ENCODE peak calls at places on chromosomes 13 and 19, in four cellular contexts. One of them, this sample, is unnamed.

GRCh38 chr13:39998166-39998565 is 342.7 kb downstream of the COG6 start:
- DNase-seq in HCT116: no peak
- DNase-seq in WTC11: no peak
- DNase-seq in SK-N-SH: no peak
- DNase-seq in this sample: no peak

GRCh38 chr13:61414136-61414535 is 1.5 kb downstream of the PCDH20 start:
- DNase-seq in HCT116: no peak
- DNase-seq in WTC11: no peak
- DNase-seq in SK-N-SH: peak
- DNase-seq in this sample: no peak

GRCh38 chr13:110640591-110641029 is 25.3 kb downstream of the NAXD start:
- DNase-seq in HCT116: no peak
- DNase-seq in WTC11: no peak
- DNase-seq in SK-N-SH: peak
- DNase-seq in this sample: no peak

GRCh38 chr19:33840382-33840781 is 43.7 kb downstream of the KCTD15 start:
- DNase-seq in HCT116: no peak
- DNase-seq in WTC11: no peak
- DNase-seq in SK-N-SH: no peak
- DNase-seq in this sample: no peak

GRCh38 chr19:14089662-14090508 is 666 bp downstream of the SAMD1 start:
- DNase-seq in HCT116: no peak
- DNase-seq in WTC11: peak
- DNase-seq in SK-N-SH: peak
- DNase-seq in this sample: peak

GRCh38 chr19:6108721-6109633 is 1.3 kb downstream of the RFX2 start:
- DNase-seq in HCT116: no peak
- DNase-seq in WTC11: peak
- DNase-seq in SK-N-SH: peak
- DNase-seq in this sample: peak

GRCh38 chr13:107845911-107846310 is 369.4 kb downstream of the LIG4 start:
- DNase-seq in HCT116: no peak
- DNase-seq in WTC11: no peak
- DNase-seq in SK-N-SH: no peak
- DNase-seq in this sample: no peak

GRCh38 chr13:98315466-98315865 is 138.4 kb upstream of the RNF113B start:
- DNase-seq in HCT116: no peak
- DNase-seq in WTC11: no peak
- DNase-seq in SK-N-SH: no peak
- DNase-seq in this sample: no peak

GRCh38 chr13:19634129-19634740 is 776 bp downstream of the MPHOSPH8 start:
- DNase-seq in HCT116: no peak
- DNase-seq in WTC11: no peak
- DNase-seq in SK-N-SH: peak
- DNase-seq in this sample: peak

GRCh38 chr19:1813837-1814217 is 1.8 kb upstream of the ATP8B3 start:
- DNase-seq in HCT116: no peak
- DNase-seq in WTC11: no peak
- DNase-seq in SK-N-SH: no peak
- DNase-seq in this sample: no peak

GRCh38 chr13:91017669-91018053 is 329.8 kb upstream of the MIR17HG start:
- DNase-seq in HCT116: peak
- DNase-seq in WTC11: peak
- DNase-seq in SK-N-SH: no peak
- DNase-seq in this sample: peak

GRCh38 chr19:11191273-11191755 is 6.0 kb downstream of the KANK2 start:
- DNase-seq in HCT116: no peak
- DNase-seq in WTC11: peak
- DNase-seq in SK-N-SH: peak
- DNase-seq in this sample: no peak

GRCh38 chr19:46849610-46850009 is 1.0 kb downstream of the AP2S1 start:
- DNase-seq in HCT116: no peak
- DNase-seq in WTC11: no peak
- DNase-seq in SK-N-SH: no peak
- DNase-seq in this sample: no peak

GRCh38 chr19:17755977-17756670 is 4.8 kb downstream of the FCHO1 start:
- DNase-seq in HCT116: no peak
- DNase-seq in WTC11: peak
- DNase-seq in SK-N-SH: peak
- DNase-seq in this sample: peak

GRCh38 chr19:40263440-40264313 is 21.5 kb downstream of the AKT2 start:
- DNase-seq in HCT116: no peak
- DNase-seq in WTC11: no peak
- DNase-seq in SK-N-SH: no peak
- DNase-seq in this sample: no peak

GRCh38 chr13:24251525-24251924 is 57.9 kb upstream of the C1QTNF9 start:
- DNase-seq in HCT116: no peak
- DNase-seq in WTC11: no peak
- DNase-seq in SK-N-SH: no peak
- DNase-seq in this sample: no peak

GRCh38 chr19:8552810-8553209 is 24.4 kb downstream of the MYO1F start:
- DNase-seq in HCT116: peak
- DNase-seq in WTC11: peak
- DNase-seq in SK-N-SH: peak
- DNase-seq in this sample: peak

GRCh38 chr13:31588331-31588730 is 151.0 kb upstream of the RXFP2 start:
- DNase-seq in HCT116: no peak
- DNase-seq in WTC11: no peak
- DNase-seq in SK-N-SH: no peak
- DNase-seq in this sample: no peak

GRCh38 chr13:26132756-26133155 is 80.9 kb upstream of the SHISA2 start:
- DNase-seq in HCT116: no peak
- DNase-seq in WTC11: no peak
- DNase-seq in SK-N-SH: no peak
- DNase-seq in this sample: peak

GRCh38 chr13:50608357-50608756 is 235.1 kb downstream of the DLEU7 start:
- DNase-seq in HCT116: no peak
- DNase-seq in WTC11: no peak
- DNase-seq in SK-N-SH: no peak
- DNase-seq in this sample: no peak
- TF ChIP-seq MAX in HCT116: no peak
- TF ChIP-seq MAX in WTC11: no peak
- TF ChIP-seq MAX in SK-N-SH: no peak
- TF ChIP-seq MAX in this sample: no peak

DNA sequence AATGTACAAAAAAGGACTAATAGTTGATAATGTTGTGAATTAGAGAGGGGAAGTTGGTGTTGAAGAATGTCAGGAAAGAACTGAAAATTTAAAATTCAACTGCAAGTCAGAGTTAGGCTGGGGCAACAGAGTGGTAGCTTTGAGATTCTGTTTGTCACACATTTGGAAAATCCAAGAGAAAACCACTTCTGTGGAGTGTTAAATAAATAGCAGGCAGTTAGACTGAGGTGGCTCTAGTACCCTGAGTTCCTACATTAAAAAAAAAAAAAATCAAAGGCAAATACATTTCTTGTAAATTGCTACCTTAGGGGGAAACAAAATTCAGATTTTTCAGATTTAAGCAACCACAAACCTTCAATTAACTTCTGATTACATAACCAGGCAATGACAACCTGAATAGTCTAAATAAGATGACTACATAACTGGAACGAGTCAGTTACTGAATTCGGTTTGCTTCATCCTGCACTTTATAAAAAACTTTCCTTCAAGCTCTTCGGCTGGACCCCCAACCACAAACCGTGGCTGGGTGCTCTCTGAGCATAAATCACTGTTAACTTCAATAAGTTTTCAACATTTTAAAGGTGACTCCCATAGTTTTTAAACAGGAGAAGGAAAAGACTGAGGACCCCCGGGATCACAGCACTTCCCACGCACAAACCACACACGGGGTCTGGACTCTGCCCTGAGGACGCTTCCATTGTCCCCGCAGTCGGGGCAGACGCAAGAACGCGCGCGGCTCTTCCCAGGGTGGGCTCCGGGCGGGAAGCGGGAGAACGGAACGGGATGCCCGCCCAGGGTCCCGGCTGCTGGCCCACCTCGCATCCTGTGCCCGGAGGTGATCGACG is 725 bp downstream of the ZNF682 start:
- DNase-seq in HCT116: no peak
- DNase-seq in WTC11: no peak
- DNase-seq in SK-N-SH: no peak
- DNase-seq in this sample: peak
- TF ChIP-seq MAX in HCT116: no peak
- TF ChIP-seq MAX in WTC11: no peak
- TF ChIP-seq MAX in SK-N-SH: no peak
- TF ChIP-seq MAX in this sample: no peak

GRCh38 chr19:28170066-28170465 is 1042.9 kb downstream of the UQCRFS1 start:
- DNase-seq in HCT116: no peak
- DNase-seq in WTC11: no peak
- DNase-seq in SK-N-SH: no peak
- DNase-seq in this sample: no peak

GRCh38 chr19:28168557-28168956 is 1044.4 kb downstream of the UQCRFS1 start:
- DNase-seq in HCT116: no peak
- DNase-seq in WTC11: peak
- DNase-seq in SK-N-SH: no peak
- DNase-seq in this sample: no peak

GRCh38 chr19:28164214-28164613 is 1048.7 kb downstream of the UQCRFS1 start:
- DNase-seq in HCT116: no peak
- DNase-seq in WTC11: no peak
- DNase-seq in SK-N-SH: no peak
- DNase-seq in this sample: no peak

GRCh38 chr19:28169168-28169862 is 1043.6 kb downstream of the UQCRFS1 start:
- DNase-seq in HCT116: no peak
- DNase-seq in WTC11: peak
- DNase-seq in SK-N-SH: no peak
- DNase-seq in this sample: no peak

DNA sequence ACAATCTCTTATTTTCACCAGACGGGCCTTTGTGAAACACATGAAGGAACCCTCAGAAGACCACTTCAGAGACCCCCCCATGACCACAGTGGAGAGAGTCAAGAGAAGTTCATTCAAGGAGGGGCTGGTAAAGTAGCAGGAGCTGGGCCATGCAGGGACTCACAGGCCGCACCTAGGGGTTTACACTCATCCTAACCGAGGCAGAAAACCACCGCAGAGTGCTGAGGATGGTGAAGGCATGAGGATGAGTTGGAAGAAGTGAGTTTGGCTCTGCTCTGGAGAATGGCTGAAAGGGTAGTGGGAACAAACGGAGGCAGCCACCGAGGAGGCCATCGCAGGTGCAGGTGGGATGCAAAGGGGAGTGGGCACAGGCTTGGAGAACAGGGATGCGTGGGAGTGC is 1046.9 kb downstream of the UQCRFS1 start:
- DNase-seq in HCT116: no peak
- DNase-seq in WTC11: no peak
- DNase-seq in SK-N-SH: no peak
- DNase-seq in this sample: no peak
- TF ChIP-seq MAX in HCT116: no peak
- TF ChIP-seq MAX in WTC11: no peak
- TF ChIP-seq MAX in SK-N-SH: no peak
- TF ChIP-seq MAX in this sample: no peak

GRCh38 chr13:77509221-77509620 is 26.3 kb upstream of the SCEL start:
- DNase-seq in HCT116: no peak
- DNase-seq in WTC11: no peak
- DNase-seq in SK-N-SH: no peak
- DNase-seq in this sample: no peak

GRCh38 chr13:77514336-77514726 is 21.2 kb upstream of the SCEL start:
- DNase-seq in HCT116: no peak
- DNase-seq in WTC11: no peak
- DNase-seq in SK-N-SH: no peak
- DNase-seq in this sample: no peak

GRCh38 chr13:77510156-77510555 is 25.4 kb upstream of the SCEL start:
- DNase-seq in HCT116: no peak
- DNase-seq in WTC11: no peak
- DNase-seq in SK-N-SH: no peak
- DNase-seq in this sample: no peak

GRCh38 chr13:77513719-77514335 is 21.7 kb upstream of the SCEL start:
- DNase-seq in HCT116: no peak
- DNase-seq in WTC11: no peak
- DNase-seq in SK-N-SH: no peak
- DNase-seq in this sample: peak

DNA sequence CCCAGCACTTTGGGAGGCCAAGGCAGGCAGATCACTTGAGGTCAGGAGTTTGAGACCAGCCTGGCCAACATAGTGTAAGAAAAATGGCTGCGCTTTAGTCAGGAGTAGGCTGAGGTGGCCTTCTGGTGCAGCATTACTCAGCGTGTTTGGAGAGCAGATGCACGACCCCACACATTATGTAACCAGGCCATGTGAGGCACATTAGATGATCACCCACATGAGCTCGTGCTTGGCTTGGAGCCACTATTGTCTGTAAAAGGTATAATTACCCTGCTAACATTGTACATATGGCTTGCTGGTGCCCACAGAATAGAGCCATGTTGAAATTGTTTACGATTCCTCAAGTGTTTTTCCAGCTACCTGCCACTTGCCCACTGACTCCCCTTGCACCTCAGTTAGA is 24.0 kb upstream of the SCEL start:
- DNase-seq in HCT116: no peak
- DNase-seq in WTC11: no peak
- DNase-seq in SK-N-SH: no peak
- DNase-seq in this sample: peak
- TF ChIP-seq MAX in HCT116: no peak
- TF ChIP-seq MAX in WTC11: no peak
- TF ChIP-seq MAX in SK-N-SH: no peak
- TF ChIP-seq MAX in this sample: no peak

DNA sequence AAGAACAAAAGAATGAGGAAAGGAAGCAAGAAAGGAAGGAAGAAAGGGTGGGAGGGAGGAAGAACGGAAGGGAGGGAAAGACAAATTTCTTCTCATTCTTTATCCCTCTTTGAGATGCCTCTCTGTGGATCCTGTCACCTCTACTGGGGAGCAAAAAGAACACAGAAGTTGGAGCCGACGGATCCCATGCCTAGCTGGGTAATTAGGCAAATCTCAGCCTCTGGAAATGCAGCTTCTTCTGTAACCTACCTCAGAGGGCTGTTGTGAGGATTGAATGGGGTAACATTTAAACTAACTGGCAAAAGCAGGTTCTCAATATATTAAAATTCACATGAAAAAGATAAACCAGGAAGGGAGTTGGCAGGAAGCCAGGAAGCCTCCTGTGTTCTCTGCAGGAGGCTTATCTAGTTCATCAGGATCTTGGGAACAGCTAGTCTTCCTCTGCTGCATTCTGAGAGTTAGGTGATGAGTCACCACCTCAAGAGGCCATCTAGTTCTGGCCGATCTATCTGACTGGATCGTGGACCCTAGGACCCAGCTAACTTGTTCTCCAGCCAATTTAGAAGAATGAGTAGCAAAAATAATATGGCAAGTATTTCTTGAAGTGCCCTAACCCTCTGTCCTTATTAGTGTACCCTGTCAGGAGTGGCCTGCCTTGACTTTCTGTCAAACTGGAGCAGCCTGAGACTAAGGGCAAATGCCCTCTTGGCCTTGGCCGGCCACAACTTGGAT is 15.2 kb upstream of the CPB2 start:
- DNase-seq in HCT116: peak
- DNase-seq in WTC11: no peak
- DNase-seq in SK-N-SH: no peak
- DNase-seq in this sample: no peak
- TF ChIP-seq MAX in HCT116: no peak
- TF ChIP-seq MAX in WTC11: no peak
- TF ChIP-seq MAX in SK-N-SH: no peak
- TF ChIP-seq MAX in this sample: no peak

DNA sequence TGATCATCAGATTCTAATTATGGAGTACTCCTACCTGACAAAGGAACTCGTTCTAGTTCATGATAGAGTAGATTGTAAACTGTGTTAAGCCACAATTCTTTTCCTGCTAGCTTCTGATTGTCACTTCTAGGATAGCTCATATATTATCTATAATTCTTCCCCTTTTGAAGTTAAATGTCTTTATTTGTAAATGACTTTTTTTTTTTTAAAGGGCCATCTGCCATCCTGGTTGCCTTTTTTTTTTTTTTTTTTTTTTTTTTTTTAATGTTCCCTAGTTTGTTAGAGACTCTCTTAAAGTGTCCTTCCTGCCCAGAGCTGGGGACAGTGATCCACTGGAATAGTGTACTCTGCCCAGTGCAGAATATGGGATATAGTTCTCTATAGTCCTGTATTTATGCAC is 4.3 kb downstream of the CHAMP1 start:
- DNase-seq in HCT116: no peak
- DNase-seq in WTC11: no peak
- DNase-seq in SK-N-SH: no peak
- DNase-seq in this sample: no peak
- TF ChIP-seq MAX in HCT116: no peak
- TF ChIP-seq MAX in WTC11: no peak
- TF ChIP-seq MAX in SK-N-SH: no peak
- TF ChIP-seq MAX in this sample: no peak